ENCODE peak calls at places on chromosomes 16 and 17, in five cellular contexts. J is ovary; T is uterus; M is CD8-positive, alpha-beta T cell; H is brain microvascular endothelial cell. F is an unnamed sample.

GRCh38 chr16:83968483-83968865 is 430 bp downstream of the NECAB2 start:
- DNase-seq in J (no peak), T (no peak), M (no peak), H (no peak), F (no peak)

GRCh38 chr17:81171941-81172340 is 5.9 kb upstream of the AATK start:
- DNase-seq in J (no peak), T (no peak), M (no peak), H (peak; percentile 6), F (peak; percentile 34)

GRCh38 chr17:16449121-16449570 is 33.8 kb downstream of the TRPV2 start:
- DNase-seq in J (no peak), T (no peak), M (no peak), H (peak; percentile 40), F (peak; percentile 58)

GRCh38 chr17:44492706-44493272 is 10.4 kb downstream of the GPATCH8 start:
- DNase-seq in J (no peak), T (no peak), M (no peak), H (no peak), F (no peak)

GRCh38 chr17:30805944-30806456 is 18.5 kb downstream of the CRLF3 start:
- DNase-seq in J (no peak), T (no peak), M (no peak), H (no peak), F (no peak)

GRCh38 chr17:3846739-3847670 is 959 bp upstream of the NCBP3 start:
- DNase-seq in J (no peak), T (no peak), M (no peak), H (no peak), F (no peak)

GRCh38 chr17:5486206-5487124 is at the start of gene MIS12:
- DNase-seq in J (peak; percentile 96), T (peak; percentile 97), M (peak; percentile 93), H (peak; percentile 100), F (peak; percentile 100)

GRCh38 chr17:6603746-6604325 is 36.7 kb downstream of the KIAA0753 start:
- DNase-seq in J (peak; percentile 77), T (no peak), M (no peak), H (no peak), F (no peak)

GRCh38 chr17:16954541-16954940 is 17.4 kb downstream of the TNFRSF13B start:
- DNase-seq in J (no peak), T (no peak), M (no peak), H (no peak), F (no peak)

GRCh38 chr16:724188-725040 is 1.8 kb downstream of the CCDC78 start:
- DNase-seq in J (no peak), T (no peak), M (no peak), H (no peak), F (no peak)

GRCh38 chr17:6402258-6402657 is 32.7 kb downstream of the AIPL1 start:
- DNase-seq in J (no peak), T (no peak), M (no peak), H (no peak), F (peak; percentile 30)

GRCh38 chr16:74650966-74651567 is 15.6 kb downstream of the RFWD3 start:
- DNase-seq in J (no peak), T (no peak), M (no peak), H (no peak), F (peak; percentile 5)

DNA sequence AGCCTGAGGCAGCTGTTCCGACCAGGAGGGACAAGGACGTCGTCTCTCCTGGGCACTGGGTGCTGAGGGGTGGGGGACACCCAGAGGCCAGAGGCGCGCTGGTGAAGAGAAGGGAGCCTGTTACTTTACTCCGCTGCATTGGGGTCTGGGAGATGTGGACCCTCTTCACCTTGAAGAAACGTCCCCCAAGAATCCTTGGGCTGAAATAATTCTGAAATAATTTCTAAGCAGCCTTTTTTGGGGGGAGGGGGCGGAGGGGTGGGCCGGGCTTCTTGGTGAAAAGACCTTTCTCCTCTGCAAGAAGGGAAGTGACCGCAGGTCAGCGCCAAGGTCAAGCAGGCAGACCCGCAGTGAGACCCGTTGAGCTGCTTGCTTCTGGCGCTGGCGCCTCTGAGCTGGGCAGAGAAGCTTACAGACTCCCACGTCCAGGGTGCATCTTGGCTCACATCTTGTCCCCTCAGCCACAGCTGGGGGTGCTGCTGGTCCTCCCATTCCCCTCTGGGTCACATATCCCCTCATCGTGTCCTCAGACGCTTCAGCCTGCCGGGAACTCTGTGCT is 1.1 kb downstream of the SYT17 start:
- DNase-seq in J (no peak), T (no peak), M (no peak), H (no peak), F (no peak)
- H3K4me3 ChIP-seq in J (no peak overlapping the region), T (no peak overlapping the region), M (no peak overlapping the region), H (no peak overlapping the region), F (no peak overlapping the region)

GRCh38 chr17:32992360-32993033 is 850 bp downstream of the SPACA3 start:
- DNase-seq in J (no peak), T (no peak), M (no peak), H (no peak), F (no peak)
- TF ChIP-seq CTCF in J (no peak), T (no peak), M (no peak), H (no peak), F (no peak)

DNA sequence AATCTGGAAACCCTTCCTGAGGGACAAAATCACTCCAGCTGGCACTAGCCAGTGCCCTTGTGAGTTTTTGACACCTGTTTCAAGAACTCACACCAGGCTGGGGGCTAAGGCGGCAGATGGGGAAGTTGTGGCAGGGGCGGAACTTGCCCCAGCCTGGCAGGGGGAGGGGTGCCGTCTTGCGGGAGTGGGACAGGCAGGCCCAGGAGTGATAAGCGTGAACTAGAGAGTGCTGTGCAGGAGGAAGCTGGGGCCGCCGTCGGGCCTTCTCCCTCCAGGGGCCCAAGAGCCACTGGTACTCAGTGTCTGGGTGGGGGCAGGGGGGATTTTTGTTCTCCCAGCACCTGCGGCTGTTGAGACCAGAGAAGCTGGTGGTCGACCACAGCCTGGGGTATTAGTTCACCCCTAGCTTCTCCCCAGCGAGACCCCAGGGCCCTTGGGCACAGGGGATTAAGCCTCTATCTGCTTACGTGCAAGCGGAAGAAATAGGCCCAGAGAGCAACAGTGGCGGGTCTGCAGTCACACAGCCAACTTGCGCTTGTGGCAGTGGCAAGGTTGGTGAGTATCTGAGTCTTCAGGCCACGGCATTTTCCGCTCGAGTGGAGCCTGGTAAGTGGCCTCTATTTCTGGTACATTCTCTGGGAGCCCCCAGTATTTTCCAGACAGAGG is 40.1 kb upstream of the PLCG2 start:
- DNase-seq in J (no peak), T (no peak), M (no peak), H (no peak), F (no peak)
- H3K4me3 ChIP-seq in J (no peak overlapping the region), T (no peak overlapping the region), M (no peak overlapping the region), H (no peak overlapping the region), F (no peak overlapping the region)

DNA sequence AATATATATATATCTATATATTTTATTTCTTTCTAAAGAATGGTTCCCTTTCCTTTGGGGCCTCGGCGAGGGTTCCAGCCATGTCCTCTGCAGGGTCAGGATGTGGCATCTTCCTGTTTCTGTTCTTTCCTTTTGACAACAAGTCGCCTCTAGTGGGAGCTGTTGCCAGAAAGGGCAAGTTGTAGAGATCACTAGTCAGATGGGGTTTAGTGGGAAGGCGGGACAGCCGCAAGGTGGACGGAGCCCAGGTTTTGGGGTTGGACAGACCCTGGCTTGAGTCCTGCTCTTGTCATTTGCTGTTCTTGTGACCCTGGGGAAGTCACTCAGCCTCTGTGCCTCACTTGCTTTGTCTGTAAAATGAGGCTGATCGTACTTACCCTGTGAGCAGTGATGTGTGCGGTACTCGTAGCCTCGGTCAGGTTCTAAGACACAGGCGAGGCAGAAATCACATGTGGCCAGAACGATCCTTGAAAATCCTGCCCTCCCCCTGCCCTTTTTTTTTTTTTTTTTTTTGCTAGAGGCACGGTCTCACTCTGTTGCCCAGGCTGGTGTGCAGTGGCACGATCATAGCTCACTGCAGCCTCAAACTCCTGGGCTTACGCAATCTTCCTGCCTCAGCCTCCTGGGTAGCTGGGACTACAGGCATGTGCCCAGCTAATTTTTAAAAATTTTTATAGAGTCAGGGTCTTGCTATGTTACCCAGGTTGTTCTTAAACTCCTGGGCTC is 80.1 kb downstream of the ABCC6 start:
- DNase-seq in J (no peak), T (no peak), M (no peak), H (peak; percentile 6), F (no peak)
- TF ChIP-seq CTCF in J (no peak), T (no peak), M (no peak), H (peak; percentile 66), F (peak; percentile 28)

DNA sequence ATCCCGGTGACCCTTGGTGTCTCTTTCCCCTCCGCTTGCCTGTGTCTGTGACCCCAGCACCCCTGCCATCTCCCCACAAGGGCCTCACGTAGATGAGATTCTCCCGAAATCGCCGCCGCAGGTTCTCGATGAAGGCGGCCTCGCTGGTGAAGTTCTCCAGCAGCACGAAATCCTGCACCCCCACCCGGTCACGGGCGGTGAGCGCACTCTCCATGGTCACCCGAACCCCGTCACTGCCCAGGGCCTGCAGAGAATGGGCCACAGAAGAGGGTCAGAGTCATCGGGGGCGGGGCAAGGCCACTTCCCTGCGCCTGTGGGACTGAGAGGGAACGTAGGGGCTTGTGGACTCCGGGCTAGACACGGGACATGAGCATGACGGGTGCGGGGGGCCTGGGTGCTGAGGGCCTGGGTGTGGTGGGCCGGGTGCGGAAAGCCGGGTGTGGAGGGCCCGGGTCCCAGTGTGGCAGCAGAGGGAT is 8.4 kb downstream of the MYO1C start:
- DNase-seq in J (peak; percentile 59), T (no peak), M (no peak), H (no peak), F (no peak)
- H3K4me3 ChIP-seq in J (no peak overlapping the region), T (no peak overlapping the region), M (no peak overlapping the region), H (no peak overlapping the region), F (peak overlapping the region; percentile 84)

DNA sequence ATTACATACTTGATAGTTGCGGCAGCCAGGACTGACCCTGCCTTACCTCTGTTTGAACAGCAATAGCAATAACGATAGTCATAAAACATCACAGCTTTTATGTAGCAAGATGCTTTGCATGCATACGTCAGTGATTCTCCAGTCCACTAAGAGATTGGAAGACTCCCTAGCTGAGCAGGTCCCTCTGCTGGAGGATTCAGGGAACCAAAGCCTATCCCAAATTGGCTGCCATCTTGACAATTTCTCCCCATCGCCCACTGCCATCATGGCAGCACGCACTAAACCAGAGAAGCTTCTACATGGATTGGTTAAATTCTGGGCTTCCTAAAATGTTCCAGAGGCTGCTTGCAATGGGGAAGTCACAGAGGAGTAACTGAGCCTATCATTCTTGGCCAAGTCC is 360.6 kb upstream of the XYLT1 start:
- DNase-seq in J (no peak), T (no peak), M (no peak), H (peak; percentile 20), F (peak; percentile 22)
- TF ChIP-seq CTCF in J (no peak), T (no peak), M (no peak), H (peak; percentile 24), F (peak; percentile 34)

DNA sequence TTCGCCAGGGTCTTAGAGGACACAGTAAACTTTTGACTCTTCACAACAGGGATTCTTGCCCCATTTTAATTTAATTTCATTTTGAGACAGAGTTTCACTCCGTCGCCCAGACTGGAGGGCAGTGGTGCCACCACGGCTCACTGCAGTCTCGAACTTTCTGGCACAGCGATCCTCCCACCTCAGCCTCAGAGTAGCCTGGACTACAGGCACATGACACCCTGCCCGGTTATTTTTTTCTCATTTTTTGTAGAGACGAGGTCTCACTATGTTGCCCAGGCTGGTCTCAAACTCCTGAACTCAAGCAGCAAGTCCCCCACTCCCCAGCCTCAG is 329 bp upstream of the NLE1 start:
- DNase-seq in J (no peak), T (no peak), M (no peak), H (no peak), F (no peak)
- H3K4me3 ChIP-seq in J (peak overlapping the region; percentile 88), T (peak overlapping the region; percentile 92), M (peak overlapping the region; percentile 99), H (no peak overlapping the region), F (peak overlapping the region; percentile 97)